ENCODE peak calls at places on chromosome 18, in six cellular contexts. One of them, this sample, is unnamed.
A peak's percentile ranks its signal among the peaks of the same experiment; 100 is the strongest.

GRCh38 chr18:32911660-32912284 is 138.9 kb upstream of the KLHL14 start:
- DNase-seq in small intestine: no peak
- DNase-seq in prostate gland: no peak
- DNase-seq in CD4-positive, alpha-beta memory T cell: no peak
- DNase-seq in adrenal gland: no peak
- DNase-seq in heart right ventricle: no peak
- DNase-seq in this sample: no peak

GRCh38 chr18:22544626-22545025 is 126.9 kb upstream of the CTAGE1 start:
- DNase-seq in prostate gland: no peak
- DNase-seq in adrenal gland: no peak
- DNase-seq in CD4-positive, alpha-beta memory T cell: no peak
- DNase-seq in small intestine: no peak
- DNase-seq in heart right ventricle: no peak
- DNase-seq in this sample: no peak

GRCh38 chr18:29653816-29654215 is 1388.7 kb downstream of the DSC3 start:
- DNase-seq in adrenal gland: no peak
- DNase-seq in small intestine: no peak
- DNase-seq in CD4-positive, alpha-beta memory T cell: no peak
- DNase-seq in prostate gland: no peak
- DNase-seq in heart right ventricle: no peak
- DNase-seq in this sample: no peak

GRCh38 chr18:79275992-79276391 is 119.7 kb upstream of the NFATC1 start:
- DNase-seq in small intestine: no peak
- DNase-seq in CD4-positive, alpha-beta memory T cell: no peak
- DNase-seq in adrenal gland: no peak
- DNase-seq in heart right ventricle: no peak
- DNase-seq in prostate gland: no peak
- DNase-seq in this sample: no peak

GRCh38 chr18:24086082-24086481 is 52.8 kb upstream of the CABYR start:
- DNase-seq in heart right ventricle: no peak
- DNase-seq in small intestine: no peak
- DNase-seq in prostate gland: no peak
- DNase-seq in CD4-positive, alpha-beta memory T cell: no peak
- DNase-seq in adrenal gland: no peak
- DNase-seq in this sample: no peak

GRCh38 chr18:70598406-70598805 is 309.6 kb downstream of the SOCS6 start:
- DNase-seq in prostate gland: no peak
- DNase-seq in CD4-positive, alpha-beta memory T cell: no peak
- DNase-seq in adrenal gland: no peak
- DNase-seq in heart right ventricle: no peak
- DNase-seq in small intestine: no peak
- DNase-seq in this sample: no peak

GRCh38 chr18:49582579-49582978 is 20.7 kb downstream of the LIPG start:
- DNase-seq in small intestine: no peak
- DNase-seq in adrenal gland: no peak
- DNase-seq in heart right ventricle: no peak
- DNase-seq in CD4-positive, alpha-beta memory T cell: no peak
- DNase-seq in prostate gland: no peak
- DNase-seq in this sample: no peak

GRCh38 chr18:13260927-13261471 is 42.4 kb downstream of the LDLRAD4 start:
- DNase-seq in heart right ventricle: no peak
- DNase-seq in CD4-positive, alpha-beta memory T cell: no peak
- DNase-seq in prostate gland: no peak
- DNase-seq in adrenal gland: no peak
- DNase-seq in small intestine: no peak
- DNase-seq in this sample: no peak

GRCh38 chr18:335741-336140 is 67.9 kb upstream of the THOC1 start:
- DNase-seq in CD4-positive, alpha-beta memory T cell: no peak
- DNase-seq in adrenal gland: no peak
- DNase-seq in small intestine: no peak
- DNase-seq in prostate gland: no peak
- DNase-seq in heart right ventricle: no peak
- DNase-seq in this sample: no peak
- H3K27me3 ChIP-seq in CD4-positive, alpha-beta memory T cell: peaks cover 4% of the 10 kb centered on the region
- H3K27me3 ChIP-seq in adrenal gland: no peaks in the 10 kb centered on the region
- H3K27me3 ChIP-seq in small intestine: no peaks in the 10 kb centered on the region
- H3K27me3 ChIP-seq in prostate gland: no peaks in the 10 kb centered on the region
- H3K27me3 ChIP-seq in heart right ventricle: no peaks in the 10 kb centered on the region
- H3K27me3 ChIP-seq in this sample: no peaks in the 10 kb centered on the region

GRCh38 chr18:5238371-5238758 is 41.3 kb upstream of the AKAIN1 start:
- DNase-seq in CD4-positive, alpha-beta memory T cell: no peak
- DNase-seq in prostate gland: peak; percentile 22
- DNase-seq in adrenal gland: peak; percentile 29
- DNase-seq in heart right ventricle: peak; percentile 10
- DNase-seq in small intestine: peak; percentile 94
- DNase-seq in this sample: no peak
- H3K4me1 ChIP-seq in CD4-positive, alpha-beta memory T cell: peaks cover 44% of the 10 kb centered on the region
- H3K4me1 ChIP-seq in prostate gland: peaks cover 5% of the 10 kb centered on the region
- H3K4me1 ChIP-seq in adrenal gland: peaks cover 12% of the 10 kb centered on the region
- H3K4me1 ChIP-seq in heart right ventricle: peaks cover 40% of the 10 kb centered on the region
- H3K4me1 ChIP-seq in small intestine: peaks cover 6% of the 10 kb centered on the region
- H3K4me1 ChIP-seq in this sample: peaks cover 15% of the 10 kb centered on the region

DNA sequence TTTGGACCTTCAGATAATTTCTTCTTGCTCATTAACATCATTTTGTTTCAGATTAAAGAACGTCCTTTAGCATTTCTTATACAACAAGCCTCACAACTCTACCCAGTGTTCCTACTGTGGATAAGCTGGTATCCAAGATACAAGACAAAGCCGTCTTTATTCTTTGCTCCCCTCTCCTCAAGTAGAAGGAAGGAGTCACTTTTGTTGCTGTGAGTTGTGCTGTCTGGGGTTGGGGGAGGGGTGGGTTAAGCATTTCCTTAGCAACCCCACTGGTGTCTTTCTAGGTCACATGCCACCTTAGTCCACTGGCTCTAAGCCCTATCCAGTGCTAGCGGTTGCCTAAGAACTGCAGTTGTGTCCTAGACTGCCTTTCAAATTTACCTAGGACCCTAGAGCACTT is 155.5 kb upstream of the PIEZO2 start:
- DNase-seq in prostate gland: no peak
- DNase-seq in adrenal gland: no peak
- DNase-seq in small intestine: no peak
- DNase-seq in heart right ventricle: no peak
- DNase-seq in CD4-positive, alpha-beta memory T cell: no peak
- DNase-seq in this sample: no peak
- H3K27ac ChIP-seq in prostate gland: no peak overlapping the region
- H3K27ac ChIP-seq in adrenal gland: no peak overlapping the region
- H3K27ac ChIP-seq in small intestine: no peak overlapping the region
- H3K27ac ChIP-seq in heart right ventricle: no peak overlapping the region
- H3K27ac ChIP-seq in CD4-positive, alpha-beta memory T cell: no peak overlapping the region
- H3K27ac ChIP-seq in this sample: no peak overlapping the region

DNA sequence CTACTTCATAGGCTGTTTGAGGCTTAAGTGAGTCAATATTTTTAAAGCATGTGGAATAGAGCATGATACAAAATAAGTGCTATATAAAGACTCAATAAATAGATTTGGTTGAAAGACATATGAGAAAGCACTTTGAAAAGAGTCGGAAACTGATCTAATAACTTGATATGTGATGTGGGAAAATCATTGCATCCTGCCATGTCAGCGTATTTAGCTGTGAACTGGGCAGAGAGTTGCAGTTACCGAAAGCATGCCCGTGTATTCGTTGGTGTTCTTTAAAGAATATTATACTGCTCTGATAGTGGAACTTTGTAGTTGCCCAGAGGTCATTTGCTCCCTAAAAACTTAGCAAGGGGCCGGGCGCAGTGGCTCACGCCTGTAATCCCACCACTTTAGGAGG is 37.8 kb upstream of the ZNF516 start:
- DNase-seq in prostate gland: no peak
- DNase-seq in small intestine: no peak
- DNase-seq in heart right ventricle: no peak
- DNase-seq in CD4-positive, alpha-beta memory T cell: no peak
- DNase-seq in adrenal gland: no peak
- DNase-seq in this sample: no peak
- H3K27me3 ChIP-seq in prostate gland: no peaks in the 10 kb centered on the region
- H3K27me3 ChIP-seq in small intestine: no peaks in the 10 kb centered on the region
- H3K27me3 ChIP-seq in heart right ventricle: peaks cover 3% of the 10 kb centered on the region
- H3K27me3 ChIP-seq in CD4-positive, alpha-beta memory T cell: no peaks in the 10 kb centered on the region
- H3K27me3 ChIP-seq in adrenal gland: no peaks in the 10 kb centered on the region
- H3K27me3 ChIP-seq in this sample: no peaks in the 10 kb centered on the region

GRCh38 chr18:8946046-8946838 is 156.3 kb upstream of the NDUFV2 start:
- DNase-seq in adrenal gland: no peak
- DNase-seq in small intestine: no peak
- DNase-seq in heart right ventricle: no peak
- DNase-seq in CD4-positive, alpha-beta memory T cell: no peak
- DNase-seq in prostate gland: no peak
- DNase-seq in this sample: no peak

GRCh38 chr18:8944871-8945245 is 157.6 kb upstream of the NDUFV2 start:
- DNase-seq in small intestine: no peak
- DNase-seq in CD4-positive, alpha-beta memory T cell: no peak
- DNase-seq in heart right ventricle: no peak
- DNase-seq in adrenal gland: no peak
- DNase-seq in prostate gland: no peak
- DNase-seq in this sample: no peak

GRCh38 chr18:8942021-8942908 is 160.2 kb upstream of the NDUFV2 start:
- DNase-seq in prostate gland: no peak
- DNase-seq in adrenal gland: no peak
- DNase-seq in CD4-positive, alpha-beta memory T cell: no peak
- DNase-seq in heart right ventricle: no peak
- DNase-seq in small intestine: no peak
- DNase-seq in this sample: no peak

GRCh38 chr18:8943900-8944870 is 158.3 kb upstream of the NDUFV2 start:
- DNase-seq in prostate gland: no peak
- DNase-seq in small intestine: no peak
- DNase-seq in adrenal gland: no peak
- DNase-seq in heart right ventricle: peak; percentile 10
- DNase-seq in CD4-positive, alpha-beta memory T cell: no peak
- DNase-seq in this sample: no peak

GRCh38 chr18:8942909-8943545 is 159.5 kb upstream of the NDUFV2 start:
- DNase-seq in heart right ventricle: no peak
- DNase-seq in small intestine: no peak
- DNase-seq in prostate gland: no peak
- DNase-seq in adrenal gland: no peak
- DNase-seq in CD4-positive, alpha-beta memory T cell: no peak
- DNase-seq in this sample: no peak
- H3K4me1 ChIP-seq in heart right ventricle: peaks cover under 1% of the 10 kb centered on the region
- H3K4me1 ChIP-seq in small intestine: no peaks in the 10 kb centered on the region
- H3K4me1 ChIP-seq in prostate gland: no peaks in the 10 kb centered on the region
- H3K4me1 ChIP-seq in adrenal gland: no peaks in the 10 kb centered on the region
- H3K4me1 ChIP-seq in CD4-positive, alpha-beta memory T cell: no peaks in the 10 kb centered on the region
- H3K4me1 ChIP-seq in this sample: no peaks in the 10 kb centered on the region